ENCODE peak calls at places on chromosomes 11 and 22, in eight cellular contexts. X is spleen, M is uterus, O is BJ, J is astrocyte of the spinal cord, P is PC-3, G is fibroblast of the aortic adventitia, H is Peyer's patch. F is an unnamed sample.

GRCh38 chr11:2949920-2950319 is 20.7 kb upstream of the PHLDA2 start:
- DNase-seq in H (no peak), O (no peak), J (no peak), M (no peak), G (no peak), P (no peak), X (no peak), F (no peak)

GRCh38 chr11:95531116-95531515 is 258.5 kb downstream of the FAM76B start:
- DNase-seq in O (peak; percentile 21), H (no peak), X (no peak), G (peak; percentile 71), J (no peak), M (no peak), P (no peak), F (no peak)

GRCh38 chr11:96161271-96162089 is 181.5 kb downstream of the MAML2 start:
- DNase-seq in G (peak; percentile 48), O (no peak), H (no peak), X (no peak), M (no peak), P (peak; percentile 58), J (peak; percentile 60), F (no peak)

GRCh38 chr11:61777234-61778090 is 14.9 kb downstream of the TMEM258 start:
- DNase-seq in G (no peak), H (peak; percentile 46), P (no peak), M (no peak), J (no peak), O (no peak), X (peak; percentile 89), F (no peak)

GRCh38 chr22:35839811-35840739 is 122.4 kb downstream of the APOL5 start:
- DNase-seq in H (peak; percentile 29), M (peak; percentile 94), P (peak; percentile 91), J (peak; percentile 97), X (peak; percentile 76), G (peak; percentile 97), O (peak; percentile 82), F (no peak)

GRCh38 chr22:22167791-22168189 is 76.8 kb upstream of the VPREB1 start:
- DNase-seq in J (no peak), H (peak; percentile 88), M (no peak), O (no peak), G (no peak), X (peak; percentile 83), P (no peak), F (peak; percentile 57)

GRCh38 chr22:20615021-20615420 is 107.6 kb downstream of the MED15 start:
- DNase-seq in O (no peak), M (no peak), P (no peak), G (no peak), H (no peak), X (no peak), J (no peak), F (no peak)

GRCh38 chr22:27377501-27377900 is 424.1 kb downstream of the MN1 start:
- DNase-seq in H (no peak), J (no peak), O (no peak), X (no peak), M (no peak), G (no peak), P (no peak), F (no peak)

GRCh38 chr22:47421846-47422245 is 659.4 kb downstream of the TBC1D22A start:
- DNase-seq in P (no peak), H (no peak), G (no peak), J (no peak), O (no peak), M (no peak), X (no peak), F (no peak)

GRCh38 chr11:60984149-60984548 is 12.7 kb downstream of the CD6 start:
- DNase-seq in J (no peak), M (no peak), G (no peak), P (no peak), H (no peak), X (no peak), O (no peak), F (no peak)

GRCh38 chr22:45490836-45491235 is 11.8 kb upstream of the FBLN1 start:
- DNase-seq in M (peak; percentile 11), J (no peak), G (no peak), O (no peak), H (no peak), P (no peak), X (peak; percentile 12), F (no peak)

GRCh38 chr11:84720706-84721402 is 906.3 kb downstream of the DLG2 start:
- DNase-seq in X (peak; percentile 74), G (no peak), O (no peak), J (peak; percentile 6), H (no peak), P (no peak), M (no peak), F (no peak)

GRCh38 chr11:10351768-10352641 is 47.1 kb downstream of the ADM start:
- DNase-seq in J (peak; percentile 82), M (peak; percentile 66), G (peak; percentile 86), X (no peak), H (no peak), O (peak; percentile 62), P (peak; percentile 72), F (no peak)

GRCh38 chr22:39456262-39457046 is at the start of gene MGAT3:
- DNase-seq in J (no peak), X (peak; percentile 73), O (no peak), M (no peak), P (no peak), H (no peak), G (no peak), F (no peak)

GRCh38 chr22:25038771-25039170 is 86.3 kb downstream of the KIAA1671 start:
- DNase-seq in J (no peak), H (no peak), P (no peak), G (no peak), O (no peak), X (no peak), M (no peak), F (no peak)

GRCh38 chr11:65551572-65552398 is 6.4 kb downstream of the LTBP3 start:
- DNase-seq in P (peak; percentile 71), H (peak; percentile 83), O (no peak), M (no peak), X (peak; percentile 94), G (no peak), J (no peak), F (peak; percentile 37)

GRCh38 chr11:106603971-106604370 is 414.3 kb downstream of the GUCY1A2 start:
- DNase-seq in P (no peak), O (no peak), J (no peak), M (peak; percentile 49), X (no peak), G (no peak), H (no peak), F (no peak)
- TF ChIP-seq CTCF in P (no peak), O (no peak), J (no peak), M (no peak), X (no peak), G (no peak), H (no peak), F (no peak)

DNA sequence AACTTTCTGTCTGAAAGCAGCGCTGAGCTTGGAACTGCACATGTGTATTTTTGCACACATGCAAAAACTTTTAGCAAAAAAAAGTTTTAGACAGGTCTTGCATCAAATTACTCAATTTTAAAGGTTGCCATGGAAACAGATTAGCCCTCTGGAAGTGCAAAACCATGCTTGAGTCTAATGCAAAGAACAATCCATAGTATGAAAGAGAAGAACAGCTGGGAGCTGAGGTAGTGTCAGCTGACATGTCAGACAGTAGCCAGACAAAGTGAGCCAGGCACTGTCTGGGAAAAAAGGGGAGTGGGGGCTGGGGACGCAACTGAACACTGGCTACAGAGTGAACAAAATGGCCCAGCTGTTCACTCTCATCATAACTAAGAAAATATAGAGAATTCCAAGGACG is 434.3 kb upstream of the FAT3 start:
- DNase-seq in J (no peak), X (no peak), O (no peak), M (no peak), G (no peak), H (no peak), P (no peak), F (no peak)
- H3K4me3 ChIP-seq in J (no peak overlapping the region), X (no peak overlapping the region), O (no peak overlapping the region), M (no peak overlapping the region), G (no peak overlapping the region), H (no peak overlapping the region), P (no peak overlapping the region), F (no peak overlapping the region)

DNA sequence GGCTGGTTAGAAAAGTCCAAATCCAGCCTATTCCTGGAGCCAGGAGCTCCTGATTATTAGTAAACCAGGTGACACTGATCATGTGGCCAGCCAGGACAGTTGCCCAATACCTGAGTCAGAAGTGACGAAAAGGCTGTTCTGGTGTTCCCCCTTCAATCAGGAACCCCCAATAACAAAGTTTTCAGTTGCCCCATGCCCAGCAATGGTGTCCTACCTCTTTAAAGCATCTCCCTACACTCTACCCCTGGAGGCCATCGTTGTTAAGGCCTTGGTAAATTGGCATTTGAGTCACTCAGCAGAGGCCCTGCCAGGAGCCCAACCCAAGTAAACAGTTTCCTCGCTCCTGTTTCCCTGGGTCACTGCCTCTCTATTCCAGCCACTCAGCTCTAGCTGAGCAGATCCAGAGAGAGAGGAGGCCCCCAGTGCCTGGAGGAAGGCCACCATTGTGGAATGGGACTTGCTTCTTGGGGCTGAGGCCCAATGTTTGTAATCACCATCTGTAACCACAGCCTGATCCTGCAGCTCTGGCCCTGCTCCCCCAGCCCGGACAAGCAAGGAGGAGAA is 25.0 kb downstream of the ARHGAP1 start:
- DNase-seq in H (no peak), G (peak; percentile 88), O (peak; percentile 26), X (peak; percentile 68), P (peak; percentile 72), J (peak; percentile 69), M (peak; percentile 76), F (no peak)
- TF ChIP-seq CTCF in H (peak; percentile 32), G (peak; percentile 43), O (peak; percentile 11), X (no peak), P (no peak), J (no peak), M (no peak), F (no peak)

GRCh38 chr11:112163875-112164521 is at the start of gene IL18:
- DNase-seq in O (no peak), H (no peak), M (no peak), J (peak; percentile 29), P (peak; percentile 87), G (no peak), X (peak; percentile 84), F (no peak)
- H3K4me3 ChIP-seq in O (no peak within 1 kb of the TSS), H (no peak within 1 kb of the TSS), M (no peak within 1 kb of the TSS), J (peak within 1 kb of the TSS; percentile 14), P (peak within 1 kb of the TSS; percentile 73), G (no peak within 1 kb of the TSS), X (peak within 1 kb of the TSS; percentile 39), F (no peak within 1 kb of the TSS)

F was measured in GM12864.